ENCODE peak calls at places on chromosomes 3 and 15, in seven cellular contexts. Y is T-helper 9 cell, K is cardiac fibroblast, V is T-helper 2 cell, R is amniotic epithelial cell, O is heart left ventricle, T is AG10803. N is an unnamed sample.

GRCh38 chr3:46968783-46969428 is 7.6 kb downstream of the CCDC12 start:
- DNase-seq in Y (no peak), K (no peak), V (no peak), R (no peak), O (peak), T (no peak), N (no peak)

GRCh38 chr3:115254492-115255196 is 107.6 kb upstream of the ZBTB20 start:
- DNase-seq in Y (no peak), K (no peak), V (no peak), R (no peak), O (peak), T (no peak), N (no peak)

GRCh38 chr3:73674280-73674679 is 49.5 kb upstream of the PDZRN3 start:
- DNase-seq in Y (no peak), K (peak), V (no peak), R (peak), O (no peak), T (peak), N (no peak)

GRCh38 chr15:39833515-39833981 is 50.9 kb upstream of the FSIP1 start:
- DNase-seq in Y (no peak), K (peak), V (no peak), R (peak), O (no peak), T (peak), N (no peak)

GRCh38 chr3:16151109-16151508 is 23.4 kb upstream of the GALNT15 start:
- DNase-seq in Y (no peak), K (peak), V (no peak), R (peak), O (peak), T (peak), N (no peak)

GRCh38 chr3:99704417-99704816 is 66.0 kb downstream of the COL8A1 start:
- DNase-seq in Y (no peak), K (no peak), V (no peak), R (no peak), O (no peak), T (no peak), N (no peak)

GRCh38 chr3:116963802-116964201 is 254.2 kb downstream of the TUSC7 start:
- DNase-seq in Y (no peak), K (no peak), V (no peak), R (no peak), O (no peak), T (no peak), N (no peak)

GRCh38 chr3:52606373-52607085 is 70.1 kb downstream of the UQCC5 start:
- DNase-seq in Y (no peak), K (peak), V (no peak), R (peak), O (no peak), T (peak), N (no peak)

GRCh38 chr3:179224584-179224983 is 26.3 kb downstream of the KCNMB3 start:
- DNase-seq in Y (no peak), K (no peak), V (no peak), R (no peak), O (no peak), T (no peak), N (no peak)

GRCh38 chr15:98395974-98396627 is 252.2 kb upstream of the IGF1R start:
- DNase-seq in Y (no peak), K (no peak), V (no peak), R (no peak), O (no peak), T (no peak), N (no peak)

GRCh38 chr3:173739716-173740115 is 342.2 kb downstream of the NLGN1 start:
- DNase-seq in Y (no peak), K (no peak), V (no peak), R (no peak), O (no peak), T (no peak), N (no peak)

GRCh38 chr15:80694624-80695098 is 449 bp upstream of the ABHD17C start:
- DNase-seq in Y (peak), K (peak), V (peak), R (peak), O (peak), T (peak), N (peak)

GRCh38 chr3:142723968-142724681 is at the start of gene TRPC1:
- DNase-seq in Y (peak), K (peak), V (peak), R (peak), O (peak), T (peak), N (peak)

GRCh38 chr15:52858388-52859176 is 68.4 kb upstream of the ONECUT1 start:
- DNase-seq in Y (no peak), K (no peak), V (no peak), R (no peak), O (no peak), T (no peak), N (no peak)

GRCh38 chr3:73401058-73401457 is 223.7 kb downstream of the PDZRN3 start:
- DNase-seq in Y (no peak), K (peak), V (no peak), R (peak), O (no peak), T (peak), N (no peak)

GRCh38 chr15:90817117-90818057 is 51.0 kb upstream of the FURIN start:
- DNase-seq in Y (no peak), K (no peak), V (no peak), R (no peak), O (no peak), T (no peak), N (no peak)

GRCh38 chr15:40930430-40931299 is 1.5 kb downstream of the DLL4 start:
- DNase-seq in Y (no peak), K (peak), V (no peak), R (no peak), O (peak), T (no peak), N (peak)

N was measured in progenitor cell of endocrine pancreas.